ENCODE peak calls at places on chromosomes 16 and 17, in four cellular contexts. P is tibial nerve, D is ACHN, G is naive B cell. Z is an unnamed sample.

GRCh38 chr17:77634710-77635109 is 323.8 kb upstream of the TNRC6C start:
- DNase-seq in P (no peak), D (no peak), G (no peak), Z (peak; percentile 24)

GRCh38 chr17:21379080-21379711 is 3.0 kb downstream of the KCNJ12 start:
- DNase-seq in P (no peak), D (no peak), G (no peak), Z (no peak)

GRCh38 chr16:79980650-79981521 is 380.3 kb upstream of the MAF start:
- DNase-seq in P (no peak), D (no peak), G (no peak), Z (no peak)

GRCh38 chr17:50114849-50115357 is 15.1 kb downstream of the SAMD14 start:
- DNase-seq in P (peak; percentile 62), D (peak; percentile 79), G (no peak), Z (peak; percentile 77)

GRCh38 chr16:80719573-80719972 is 84.8 kb downstream of the CDYL2 start:
- DNase-seq in P (no peak), D (no peak), G (no peak), Z (no peak)

GRCh38 chr16:66600484-66600883 is 4.0 kb upstream of the CMTM3 start:
- DNase-seq in P (no peak), D (no peak), G (no peak), Z (no peak)

GRCh38 chr17:53979991-53980390 is 157.3 kb downstream of the KIF2B start:
- DNase-seq in P (no peak), D (no peak), G (no peak), Z (no peak)

GRCh38 chr16:2822158-2822495 is 5.1 kb downstream of the PRSS21 start:
- DNase-seq in P (no peak), D (no peak), G (no peak), Z (no peak)

GRCh38 chr17:61816538-61816937 is 46.8 kb downstream of the BRIP1 start:
- DNase-seq in P (no peak), D (no peak), G (peak; percentile 42), Z (no peak)

GRCh38 chr16:2146739-2147138 is 1.7 kb upstream of the RAB26 start:
- DNase-seq in P (no peak), D (no peak), G (no peak), Z (no peak)

GRCh38 chr16:19513377-19514053 is 8.4 kb downstream of the GDE1 start:
- DNase-seq in P (no peak), D (no peak), G (no peak), Z (no peak)

GRCh38 chr17:49214665-49215360 is 4.3 kb downstream of the ABI3 start:
- DNase-seq in P (peak; percentile 27), D (no peak), G (no peak), Z (peak; percentile 61)

GRCh38 chr16:67277294-67277998 is 1.9 kb upstream of the PLEKHG4 start:
- DNase-seq in P (peak; percentile 28), D (peak; percentile 100), G (no peak), Z (peak; percentile 88)

GRCh38 chr17:13775450-13775849 is 173.7 kb upstream of the HS3ST3A1 start:
- DNase-seq in P (no peak), D (no peak), G (no peak), Z (no peak)

GRCh38 chr16:82991941-82992675 is 365.3 kb downstream of the CDH13 start:
- DNase-seq in P (no peak), D (no peak), G (no peak), Z (no peak)

GRCh38 chr16:58332997-58333700 is 38.3 kb upstream of the PRSS54 start:
- DNase-seq in P (no peak), D (no peak), G (no peak), Z (no peak)

GRCh38 chr17:44071198-44071520 is 624 bp downstream of the G6PC3 start:
- DNase-seq in P (peak; percentile 34), D (no peak), G (no peak), Z (no peak)

GRCh38 chr17:82129095-82129494 is 31.1 kb upstream of the FASN start:
- DNase-seq in P (no peak), D (no peak), G (no peak), Z (no peak)

GRCh38 chr16:83200005-83200779 is 573.4 kb downstream of the CDH13 start:
- DNase-seq in P (no peak), D (no peak), G (no peak), Z (peak; percentile 23)

Z was measured in lung microvascular endothelial cell.